ENCODE peak calls at places on chromosomes 16 and 17, in five cellular contexts. X, T, L, P and I are unnamed samples.

GRCh38 chr16:73071131-73071940 is 23.4 kb upstream of the ZFHX3 start:
- DNase-seq in X (peak; percentile 59), T (peak; percentile 70), L (no peak), P (no peak), I (peak; percentile 87)

GRCh38 chr17:35074711-35075707 is 11.5 kb upstream of the RFFL start:
- DNase-seq in X (no peak), T (no peak), L (no peak), P (no peak), I (no peak)

GRCh38 chr16:72876221-72876620 is 171.7 kb downstream of the ZFHX3 start:
- DNase-seq in X (peak; percentile 32), T (no peak), L (no peak), P (no peak), I (peak; percentile 86)

GRCh38 chr17:43994272-43995149 is 9.9 kb upstream of the NAGS start:
- DNase-seq in X (peak; percentile 72), T (peak; percentile 77), L (peak; percentile 83), P (no peak), I (peak; percentile 83)

GRCh38 chr16:13426736-13427135 is 493.2 kb upstream of the ERCC4 start:
- DNase-seq in X (no peak), T (no peak), L (no peak), P (no peak), I (no peak)

GRCh38 chr17:3916013-3916696 is at the start of gene P2RX1:
- DNase-seq in X (peak; percentile 60), T (no peak), L (peak; percentile 83), P (no peak), I (no peak)

GRCh38 chr17:63699638-63700527 is at the start of gene LIMD2:
- DNase-seq in X (peak; percentile 66), T (peak; percentile 76), L (peak; percentile 82), P (no peak), I (peak; percentile 76)

GRCh38 chr17:73251871-73252270 is 9.8 kb downstream of the CPSF4L start:
- DNase-seq in X (no peak), T (no peak), L (no peak), P (no peak), I (no peak)

GRCh38 chr17:9414471-9414870 is 161.1 kb downstream of the STX8 start:
- DNase-seq in X (no peak), T (no peak), L (no peak), P (no peak), I (no peak)

GRCh38 chr17:19433240-19433639 is 22.2 kb downstream of the RNF112 start:
- DNase-seq in X (no peak), T (no peak), L (no peak), P (no peak), I (no peak)

GRCh38 chr17:61196799-61197198 is 202.8 kb upstream of the TBX2 start:
- DNase-seq in X (no peak), T (no peak), L (no peak), P (no peak), I (no peak)

GRCh38 chr16:30491744-30492308 is 19.3 kb downstream of the ITGAL start:
- DNase-seq in X (no peak), T (no peak), L (peak; percentile 79), P (peak; percentile 20), I (no peak)

GRCh38 chr17:72388765-72389473 is 268.1 kb downstream of the SOX9 start:
- DNase-seq in X (no peak), T (no peak), L (no peak), P (no peak), I (no peak)

GRCh38 chr17:20263595-20263994 is 203.7 kb downstream of the LGALS9B start:
- DNase-seq in X (no peak), T (no peak), L (no peak), P (peak; percentile 8), I (no peak)

GRCh38 chr16:88195021-88195581 is 187.7 kb upstream of the ZNF469 start:
- DNase-seq in X (no peak), T (no peak), L (no peak), P (no peak), I (peak; percentile 79)

GRCh38 chr17:69734656-69735055 is 320.2 kb downstream of the MAP2K6 start:
- DNase-seq in X (no peak), T (no peak), L (no peak), P (no peak), I (no peak)

GRCh38 chr16:116015-116414 is 22.5 kb downstream of the NPRL3 start:
- DNase-seq in X (no peak), T (no peak), L (no peak), P (no peak), I (no peak)

GRCh38 chr17:3885970-3886369 is 6.9 kb downstream of the CAMKK1 start:
- DNase-seq in X (no peak), T (no peak), L (no peak), P (no peak), I (no peak)

GRCh38 chr16:87138316-87138715 is 178.9 kb downstream of the C16orf95 start:
- DNase-seq in X (no peak), T (no peak), L (no peak), P (no peak), I (peak; percentile 9)

GRCh38 chr17:75078097-75079022 is 9.4 kb upstream of the SLC16A5 start:
- DNase-seq in X (no peak), T (no peak), L (no peak), P (no peak), I (no peak)

GRCh38 chr16:85459529-85460251 is 153.4 kb upstream of the GSE1 start:
- DNase-seq in X (peak; percentile 41), T (no peak), L (peak; percentile 66), P (no peak), I (peak; percentile 96)

GRCh38 chr17:45021607-45022287 is 29.7 kb downstream of the DCAKD start:
- DNase-seq in X (peak; percentile 68), T (no peak), L (peak; percentile 90), P (no peak), I (peak; percentile 89)

GRCh38 chr17:49280061-49280460 is 49.5 kb upstream of the PHOSPHO1 start:
- DNase-seq in X (no peak), T (no peak), L (no peak), P (no peak), I (no peak)
- H3K27ac ChIP-seq in X (no peak overlapping the region), T (no peak overlapping the region), L (no peak overlapping the region), P (no peak overlapping the region), I (no peak overlapping the region)

GRCh38 chr17:42928714-42929496 is 28.3 kb downstream of the G6PC1 start:
- DNase-seq in X (peak; percentile 36), T (no peak), L (peak; percentile 90), P (no peak), I (peak; percentile 69)
- TF ChIP-seq POLR2AphosphoS5 in X (no peak), T (no peak), L (no peak), P (no peak), I (peak; percentile 19)

GRCh38 chr16:54454616-54455015 is 168.0 kb upstream of the IRX3 start:
- DNase-seq in X (no peak), T (no peak), L (no peak), P (no peak), I (no peak)
- H3K4me3 ChIP-seq in X (no peak overlapping the region), T (no peak overlapping the region), L (no peak overlapping the region), P (no peak overlapping the region), I (no peak overlapping the region)

DNA sequence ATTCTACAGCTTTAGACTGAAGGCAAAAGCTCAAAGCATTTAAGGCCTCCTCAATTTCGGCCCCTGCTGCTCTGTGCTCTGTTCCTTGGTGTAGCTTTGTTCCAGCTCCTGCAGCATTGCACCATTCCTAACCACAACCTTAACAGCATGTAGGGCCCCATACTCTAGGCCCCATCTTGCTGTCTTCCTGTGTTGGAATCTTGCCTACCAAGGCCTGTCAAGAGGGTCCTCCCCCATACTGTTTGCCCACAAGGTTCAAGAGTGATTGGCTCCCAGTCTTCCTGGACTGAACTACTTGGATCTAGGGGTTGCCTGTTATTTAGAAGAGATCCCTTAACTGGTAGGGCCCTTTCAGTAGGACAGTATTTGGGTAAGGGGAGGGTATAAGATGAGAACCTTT is 26.8 kb downstream of the TRPV2 start:
- DNase-seq in X (no peak), T (no peak), L (no peak), P (no peak), I (no peak)
- H3K27ac ChIP-seq in X (no peak overlapping the region), T (no peak overlapping the region), L (peak overlapping the region; percentile 91), P (peak overlapping the region; percentile 70), I (no peak overlapping the region)

GRCh38 chr16:53129281-53130192 is 74.7 kb downstream of the CHD9 start:
- DNase-seq in X (no peak), T (no peak), L (peak; percentile 25), P (no peak), I (no peak)
- TF ChIP-seq POLR2AphosphoS5 in X (no peak), T (no peak), L (no peak), P (no peak), I (no peak)